ENCODE peak calls at places on chromosome 16, in seven cellular contexts. One of them, this sample, is unnamed.

GRCh38 chr16:82631701-82632685 is 5.2 kb downstream of the CDH13 start:
- DNase-seq in adrenal gland: no peak
- DNase-seq in heart left ventricle: no peak
- DNase-seq in ovary: no peak
- DNase-seq in A549: no peak
- DNase-seq in NB4: peak; percentile 31
- DNase-seq in stomach: no peak
- DNase-seq in this sample: no peak

GRCh38 chr16:17305694-17306093 is 165.1 kb downstream of the XYLT1 start:
- DNase-seq in adrenal gland: no peak
- DNase-seq in heart left ventricle: no peak
- DNase-seq in ovary: no peak
- DNase-seq in A549: no peak
- DNase-seq in NB4: peak; percentile 61
- DNase-seq in stomach: no peak
- DNase-seq in this sample: no peak

GRCh38 chr16:9060225-9060624 is 31.2 kb upstream of the HAPSTR1 start:
- DNase-seq in adrenal gland: no peak
- DNase-seq in heart left ventricle: no peak
- DNase-seq in ovary: no peak
- DNase-seq in A549: no peak
- DNase-seq in NB4: no peak
- DNase-seq in stomach: no peak
- DNase-seq in this sample: no peak

GRCh38 chr16:78415669-78416068 is 316.2 kb downstream of the WWOX start:
- DNase-seq in adrenal gland: no peak
- DNase-seq in heart left ventricle: no peak
- DNase-seq in ovary: no peak
- DNase-seq in A549: no peak
- DNase-seq in NB4: no peak
- DNase-seq in stomach: no peak
- DNase-seq in this sample: no peak

GRCh38 chr16:81497690-81498089 is 53.1 kb downstream of the CMIP start:
- DNase-seq in adrenal gland: no peak
- DNase-seq in heart left ventricle: no peak
- DNase-seq in ovary: no peak
- DNase-seq in A549: no peak
- DNase-seq in NB4: no peak
- DNase-seq in stomach: no peak
- DNase-seq in this sample: no peak

GRCh38 chr16:9528680-9529079 is 437.2 kb downstream of the HAPSTR1 start:
- DNase-seq in adrenal gland: no peak
- DNase-seq in heart left ventricle: no peak
- DNase-seq in ovary: no peak
- DNase-seq in A549: no peak
- DNase-seq in NB4: no peak
- DNase-seq in stomach: no peak
- DNase-seq in this sample: no peak

GRCh38 chr16:35399133-35399532 is 1939.7 kb downstream of the TP53TG3F start:
- DNase-seq in adrenal gland: no peak
- DNase-seq in heart left ventricle: no peak
- DNase-seq in ovary: no peak
- DNase-seq in A549: no peak
- DNase-seq in NB4: no peak
- DNase-seq in stomach: no peak
- DNase-seq in this sample: no peak

GRCh38 chr16:23896832-23897821 is 61.3 kb downstream of the PRKCB start:
- DNase-seq in adrenal gland: no peak
- DNase-seq in heart left ventricle: no peak
- DNase-seq in ovary: no peak
- DNase-seq in A549: no peak
- DNase-seq in NB4: no peak
- DNase-seq in stomach: no peak
- DNase-seq in this sample: no peak

GRCh38 chr16:874366-875181 is 74.0 kb upstream of the GNG13 start:
- DNase-seq in adrenal gland: no peak
- DNase-seq in heart left ventricle: no peak
- DNase-seq in ovary: no peak
- DNase-seq in A549: no peak
- DNase-seq in NB4: no peak
- DNase-seq in stomach: no peak
- DNase-seq in this sample: peak; percentile 49

GRCh38 chr16:3590736-3591435 is 13.7 kb upstream of the NLRC3 start:
- DNase-seq in adrenal gland: no peak
- DNase-seq in heart left ventricle: no peak
- DNase-seq in ovary: no peak
- DNase-seq in A549: no peak
- DNase-seq in NB4: peak; percentile 37
- DNase-seq in stomach: no peak
- DNase-seq in this sample: no peak

GRCh38 chr16:87127061-87127765 is 190.0 kb downstream of the C16orf95 start:
- DNase-seq in adrenal gland: peak; percentile 37
- DNase-seq in heart left ventricle: peak; percentile 71
- DNase-seq in ovary: peak; percentile 46
- DNase-seq in A549: no peak
- DNase-seq in NB4: no peak
- DNase-seq in stomach: no peak
- DNase-seq in this sample: no peak

GRCh38 chr16:86227801-86228200 is 282.5 kb upstream of the FOXF1 start:
- DNase-seq in adrenal gland: no peak
- DNase-seq in heart left ventricle: no peak
- DNase-seq in ovary: no peak
- DNase-seq in A549: no peak
- DNase-seq in NB4: no peak
- DNase-seq in stomach: peak; percentile 17
- DNase-seq in this sample: no peak

GRCh38 chr16:24988593-24989338 is 26.4 kb downstream of the ARHGAP17 start:
- DNase-seq in adrenal gland: peak; percentile 72
- DNase-seq in heart left ventricle: peak; percentile 41
- DNase-seq in ovary: no peak
- DNase-seq in A549: peak; percentile 30
- DNase-seq in NB4: no peak
- DNase-seq in stomach: peak; percentile 40
- DNase-seq in this sample: peak; percentile 75

DNA sequence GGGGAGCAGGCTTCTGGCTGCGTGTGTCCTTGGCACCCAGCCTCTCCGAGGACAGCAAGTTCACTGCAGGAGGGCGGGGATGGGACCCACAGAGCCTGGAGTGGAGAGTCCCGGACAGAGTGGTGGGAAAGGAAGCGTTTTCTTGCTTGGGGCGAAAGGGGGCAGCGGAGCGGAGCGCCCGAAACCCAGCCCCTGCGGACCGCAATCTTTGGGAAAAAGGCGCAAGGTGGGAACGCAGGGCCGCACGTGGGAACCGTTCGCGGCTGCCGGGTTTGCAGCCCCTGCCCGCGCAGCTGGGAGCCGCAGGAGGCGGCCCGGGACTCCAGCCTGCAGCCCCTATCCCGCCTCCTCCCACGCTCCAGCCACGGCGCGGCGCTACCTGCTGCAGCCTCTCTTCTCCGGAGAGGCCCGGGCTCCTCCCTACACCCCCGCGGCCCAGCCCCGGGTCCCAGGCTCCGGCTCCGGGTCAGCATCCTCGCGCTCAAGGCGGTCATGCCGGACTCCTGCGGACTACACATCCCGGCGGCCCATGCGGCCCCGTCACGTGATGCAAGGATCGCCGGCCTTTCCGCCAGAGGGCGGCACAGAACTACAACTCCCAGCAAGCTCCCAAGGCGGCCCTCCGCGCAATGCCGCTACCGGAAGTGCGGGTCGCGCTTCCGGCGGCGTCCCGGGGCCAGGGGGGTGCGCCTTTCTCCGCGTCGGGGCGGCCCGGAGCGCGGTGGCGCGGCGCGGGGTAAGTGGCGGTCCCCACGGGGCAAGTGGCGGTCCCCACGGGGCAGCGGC is at the start of the genes NTHL1 and TSC2:
- DNase-seq in adrenal gland: peak; percentile 96
- DNase-seq in heart left ventricle: peak; percentile 98
- DNase-seq in ovary: peak; percentile 95
- DNase-seq in A549: peak; percentile 86
- DNase-seq in NB4: peak; percentile 97
- DNase-seq in stomach: peak; percentile 97
- DNase-seq in this sample: peak; percentile 98
- TF ChIP-seq POLR2A in adrenal gland: peak; percentile 22
- TF ChIP-seq POLR2A in heart left ventricle: peak; percentile 77
- TF ChIP-seq POLR2A in ovary: peak; percentile 26
- TF ChIP-seq POLR2A in A549: peak; percentile 72
- TF ChIP-seq POLR2A in NB4: peak; percentile 42
- TF ChIP-seq POLR2A in stomach: no peak
- TF ChIP-seq POLR2A in this sample: no peak

GRCh38 chr16:2206780-2207433 is 1.7 kb downstream of the MLST8 start:
- DNase-seq in adrenal gland: no peak
- DNase-seq in heart left ventricle: no peak
- DNase-seq in ovary: no peak
- DNase-seq in A549: no peak
- DNase-seq in NB4: peak; percentile 54
- DNase-seq in stomach: no peak
- DNase-seq in this sample: no peak
- H3K4me3 ChIP-seq in adrenal gland: no peak overlapping the region
- H3K4me3 ChIP-seq in heart left ventricle: no peak overlapping the region
- H3K4me3 ChIP-seq in ovary: no peak overlapping the region
- H3K4me3 ChIP-seq in A549: peak overlapping the region; percentile 83
- H3K4me3 ChIP-seq in NB4: peak overlapping the region; percentile 47
- H3K4me3 ChIP-seq in stomach: peak overlapping the region; percentile 65
- H3K4me3 ChIP-seq in this sample: no peak overlapping the region

GRCh38 chr16:30369938-30370443 is 303 bp downstream of the TBC1D10B start:
- DNase-seq in adrenal gland: no peak
- DNase-seq in heart left ventricle: no peak
- DNase-seq in ovary: no peak
- DNase-seq in A549: no peak
- DNase-seq in NB4: no peak
- DNase-seq in stomach: no peak
- DNase-seq in this sample: no peak

GRCh38 chr16:30370444-30371247 is at the start of gene TBC1D10B:
- DNase-seq in adrenal gland: peak; percentile 99
- DNase-seq in heart left ventricle: peak; percentile 99
- DNase-seq in ovary: peak; percentile 96
- DNase-seq in A549: peak; percentile 100
- DNase-seq in NB4: peak; percentile 100
- DNase-seq in stomach: peak; percentile 98
- DNase-seq in this sample: peak; percentile 99

GRCh38 chr16:30372037-30372712 is 1.9 kb upstream of the TBC1D10B start:
- DNase-seq in adrenal gland: no peak
- DNase-seq in heart left ventricle: peak; percentile 32
- DNase-seq in ovary: peak; percentile 18
- DNase-seq in A549: no peak
- DNase-seq in NB4: no peak
- DNase-seq in stomach: no peak
- DNase-seq in this sample: no peak

GRCh38 chr16:30372725-30373124 is 1.9 kb upstream of the MYL11 start:
- DNase-seq in adrenal gland: no peak
- DNase-seq in heart left ventricle: no peak
- DNase-seq in ovary: no peak
- DNase-seq in A549: no peak
- DNase-seq in NB4: no peak
- DNase-seq in stomach: no peak
- DNase-seq in this sample: no peak

DNA sequence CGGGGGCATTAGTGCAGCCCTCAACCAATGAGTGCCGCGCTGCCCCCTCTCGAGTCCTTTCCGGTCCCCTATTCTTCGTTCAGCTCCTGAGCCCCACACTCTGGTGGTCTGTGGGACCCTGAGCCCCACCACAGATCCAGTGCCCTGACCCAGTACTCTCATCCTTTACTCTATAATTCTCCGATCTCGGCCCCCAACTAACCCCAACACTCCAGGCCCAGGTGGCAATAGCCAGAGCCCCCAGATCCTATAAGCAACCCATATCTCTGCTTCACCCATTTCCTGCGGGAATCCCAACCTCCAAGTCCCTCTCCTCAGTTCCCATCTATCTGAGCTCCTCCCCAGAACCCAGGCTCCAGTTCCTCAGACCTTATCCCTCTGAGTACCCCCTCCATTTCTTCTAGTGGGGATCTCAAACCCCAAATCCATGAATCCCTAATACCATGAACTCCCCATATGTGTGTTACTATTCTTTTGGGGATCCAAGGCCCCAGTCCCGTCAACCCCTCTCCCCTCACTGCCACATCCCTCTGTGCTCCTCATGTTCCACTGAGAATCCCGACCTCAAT is 1.0 kb upstream of the TBC1D10B start:
- DNase-seq in adrenal gland: no peak
- DNase-seq in heart left ventricle: no peak
- DNase-seq in ovary: no peak
- DNase-seq in A549: no peak
- DNase-seq in NB4: no peak
- DNase-seq in stomach: no peak
- DNase-seq in this sample: no peak
- TF ChIP-seq POLR2A in adrenal gland: no peak
- TF ChIP-seq POLR2A in heart left ventricle: no peak
- TF ChIP-seq POLR2A in ovary: no peak
- TF ChIP-seq POLR2A in A549: no peak
- TF ChIP-seq POLR2A in NB4: peak; percentile 34
- TF ChIP-seq POLR2A in stomach: no peak
- TF ChIP-seq POLR2A in this sample: no peak

GRCh38 chr16:13780841-13781553 is 139.0 kb upstream of the ERCC4 start:
- DNase-seq in adrenal gland: no peak
- DNase-seq in heart left ventricle: no peak
- DNase-seq in ovary: no peak
- DNase-seq in A549: no peak
- DNase-seq in NB4: no peak
- DNase-seq in stomach: no peak
- DNase-seq in this sample: peak; percentile 32
- H3K4me3 ChIP-seq in adrenal gland: no peak overlapping the region
- H3K4me3 ChIP-seq in heart left ventricle: no peak overlapping the region
- H3K4me3 ChIP-seq in ovary: no peak overlapping the region
- H3K4me3 ChIP-seq in A549: no peak overlapping the region
- H3K4me3 ChIP-seq in NB4: no peak overlapping the region
- H3K4me3 ChIP-seq in stomach: no peak overlapping the region
- H3K4me3 ChIP-seq in this sample: no peak overlapping the region

GRCh38 chr16:48613061-48613957 is 3.3 kb upstream of the N4BP1 start:
- DNase-seq in adrenal gland: no peak
- DNase-seq in heart left ventricle: no peak
- DNase-seq in ovary: no peak
- DNase-seq in A549: no peak
- DNase-seq in NB4: peak; percentile 60
- DNase-seq in stomach: peak; percentile 25
- DNase-seq in this sample: no peak
- TF ChIP-seq POLR2A in adrenal gland: no peak
- TF ChIP-seq POLR2A in heart left ventricle: no peak
- TF ChIP-seq POLR2A in ovary: no peak
- TF ChIP-seq POLR2A in A549: no peak
- TF ChIP-seq POLR2A in NB4: no peak
- TF ChIP-seq POLR2A in stomach: no peak
- TF ChIP-seq POLR2A in this sample: peak; percentile 22

GRCh38 chr16:56518435-56518834 is 1.4 kb downstream of the BBS2 start:
- DNase-seq in adrenal gland: peak; percentile 77
- DNase-seq in heart left ventricle: no peak
- DNase-seq in ovary: no peak
- DNase-seq in A549: no peak
- DNase-seq in NB4: no peak
- DNase-seq in stomach: no peak
- DNase-seq in this sample: no peak
- H3K4me3 ChIP-seq in adrenal gland: no peak overlapping the region
- H3K4me3 ChIP-seq in heart left ventricle: peak overlapping the region; percentile 92
- H3K4me3 ChIP-seq in ovary: no peak overlapping the region
- H3K4me3 ChIP-seq in A549: no peak overlapping the region
- H3K4me3 ChIP-seq in NB4: no peak overlapping the region
- H3K4me3 ChIP-seq in stomach: peak overlapping the region; percentile 76
- H3K4me3 ChIP-seq in this sample: no peak overlapping the region

GRCh38 chr16:67164599-67165061 is at the start of gene HSF4:
- DNase-seq in adrenal gland: peak; percentile 64
- DNase-seq in heart left ventricle: peak; percentile 84
- DNase-seq in ovary: peak; percentile 69
- DNase-seq in A549: no peak
- DNase-seq in NB4: peak; percentile 52
- DNase-seq in stomach: peak; percentile 79
- DNase-seq in this sample: peak; percentile 83
- TF ChIP-seq POLR2A in adrenal gland: peak; percentile 71
- TF ChIP-seq POLR2A in heart left ventricle: peak; percentile 59
- TF ChIP-seq POLR2A in ovary: no peak
- TF ChIP-seq POLR2A in A549: no peak
- TF ChIP-seq POLR2A in NB4: no peak
- TF ChIP-seq POLR2A in stomach: no peak
- TF ChIP-seq POLR2A in this sample: peak; percentile 77